ENCODE peak calls at places on chromosomes 11 and 22, in seven cellular contexts. A is HT1080, Q is amniotic epithelial cell, R is endothelial cell, M is HEK293T, S is right cardiac atrium, Y is skeletal muscle cell. E is an unnamed sample.

GRCh38 chr22:50608996-50609395 is 8.4 kb downstream of the MAPK8IP2 start:
- DNase-seq in A (no peak), Q (no peak), R (no peak), M (no peak), S (no peak), Y (no peak), E (no peak)

GRCh38 chr22:37855462-37855861 is 6.2 kb downstream of the EIF3L start:
- DNase-seq in A (no peak), Q (no peak), R (no peak), M (no peak), S (no peak), Y (no peak), E (no peak)

GRCh38 chr11:79400717-79401330 is 40.0 kb downstream of the TENM4 start:
- DNase-seq in A (peak), Q (peak), R (peak), M (peak), S (peak), Y (no peak), E (no peak)

GRCh38 chr11:77724639-77725038 is 87.0 kb upstream of the CLNS1A start:
- DNase-seq in A (no peak), Q (no peak), R (no peak), M (no peak), S (no peak), Y (no peak), E (no peak)

GRCh38 chr22:22836635-22837034 is 51.0 kb upstream of the IGLL5 start:
- DNase-seq in A (no peak), Q (peak), R (no peak), M (no peak), S (no peak), Y (no peak), E (no peak)

GRCh38 chr22:31585161-31585859 is 76.7 kb downstream of the PISD start:
- DNase-seq in A (no peak), Q (peak), R (no peak), M (no peak), S (no peak), Y (peak), E (no peak)

GRCh38 chr11:1153951-1154487 is 3.7 kb upstream of the MUC5AC start:
- DNase-seq in A (peak), Q (peak), R (peak), M (no peak), S (peak), Y (peak), E (no peak)

GRCh38 chr11:119509969-119510401 is 87.0 kb upstream of the THY1 start:
- DNase-seq in A (peak), Q (peak), R (no peak), M (no peak), S (no peak), Y (peak), E (no peak)

GRCh38 chr11:102005306-102005705 is 41.9 kb upstream of the CFAP300 start:
- DNase-seq in A (no peak), Q (no peak), R (no peak), M (no peak), S (no peak), Y (no peak), E (no peak)

GRCh38 chr11:78514922-78515502 is 59.7 kb downstream of the NARS2 start:
- DNase-seq in A (no peak), Q (peak), R (no peak), M (no peak), S (no peak), Y (no peak), E (no peak)

GRCh38 chr11:43577566-43578264 is 102.8 kb upstream of the HSD17B12 start:
- DNase-seq in A (no peak), Q (no peak), R (no peak), M (no peak), S (no peak), Y (no peak), E (no peak)

GRCh38 chr22:48796295-48797015 is 1031.2 kb downstream of the BRD1 start:
- DNase-seq in A (peak), Q (no peak), R (no peak), M (no peak), S (no peak), Y (no peak), E (no peak)

GRCh38 chr11:70595016-70595415 is 196.7 kb downstream of the CTTN start:
- DNase-seq in A (no peak), Q (no peak), R (no peak), M (no peak), S (no peak), Y (no peak), E (no peak)

GRCh38 chr11:34178422-34178821 is 73.0 kb downstream of the NAT10 start:
- DNase-seq in A (no peak), Q (no peak), R (no peak), M (no peak), S (no peak), Y (no peak), E (no peak)

GRCh38 chr11:12827929-12828812 is 153.9 kb downstream of the TEAD1 start:
- DNase-seq in A (peak), Q (peak), R (peak), M (peak), S (peak), Y (no peak), E (no peak)

GRCh38 chr22:42358643-42359558 is 73.3 kb downstream of the NFAM1 start:
- DNase-seq in A (no peak), Q (no peak), R (no peak), M (no peak), S (no peak), Y (no peak), E (no peak)

GRCh38 chr22:50470491-50470890 is 4.3 kb downstream of the SBF1 start:
- DNase-seq in A (no peak), Q (no peak), R (no peak), M (no peak), S (no peak), Y (no peak), E (no peak)

GRCh38 chr11:2926611-2927492 is 2.4 kb downstream of the PHLDA2 start:
- DNase-seq in A (no peak), Q (no peak), R (no peak), M (no peak), S (peak), Y (no peak), E (no peak)

GRCh38 chr11:128407962-128408361 is 179.4 kb downstream of the ETS1 start:
- DNase-seq in A (peak), Q (peak), R (no peak), M (no peak), S (no peak), Y (peak), E (no peak)

GRCh38 chr11:97140885-97141494 is 751.2 kb downstream of the JRKL start:
- DNase-seq in A (peak), Q (peak), R (peak), M (peak), S (no peak), Y (no peak), E (no peak)

GRCh38 chr11:123438191-123438627 is 8.1 kb downstream of the GRAMD1B start:
- DNase-seq in A (no peak), Q (peak), R (no peak), M (no peak), S (no peak), Y (no peak), E (no peak)

GRCh38 chr11:27116684-27117083 is 76.1 kb downstream of the BBOX1 start:
- DNase-seq in A (peak), Q (peak), R (no peak), M (peak), S (no peak), Y (peak), E (no peak)

GRCh38 chr11:56716379-56716854 is 17.5 kb downstream of the OR9G1 start:
- DNase-seq in A (peak), Q (no peak), R (no peak), M (no peak), S (no peak), Y (no peak), E (no peak)

GRCh38 chr11:285894-286220 is 3.1 kb upstream of the PGGHG start:
- DNase-seq in A (no peak), Q (no peak), R (no peak), M (no peak), S (peak), Y (no peak), E (no peak)

GRCh38 chr11:69157156-69157821 is 1.6 kb downstream of the SMIM38 start:
- DNase-seq in A (no peak), Q (no peak), R (no peak), M (no peak), S (peak), Y (no peak), E (no peak)

GRCh38 chr11:33542921-33543320 is 157.7 kb downstream of the C11orf91 start:
- DNase-seq in A (peak), Q (peak), R (peak), M (peak), S (peak), Y (no peak), E (peak)

GRCh38 chr11:25755918-25756584 is 575.9 kb upstream of the ANO3 start:
- DNase-seq in A (no peak), Q (no peak), R (no peak), M (no peak), S (peak), Y (no peak), E (no peak)

GRCh38 chr22:38455530-38456271 is 702 bp upstream of the KCNJ4 start:
- DNase-seq in A (no peak), Q (peak), R (peak), M (peak), S (peak), Y (no peak), E (no peak)

GRCh38 chr11:79720115-79720514 is 279.3 kb upstream of the TENM4 start:
- DNase-seq in A (no peak), Q (no peak), R (no peak), M (no peak), S (no peak), Y (no peak), E (no peak)

GRCh38 chr11:62542750-62543567 is 3.6 kb downstream of the AHNAK start:
- DNase-seq in A (peak), Q (peak), R (peak), M (peak), S (peak), Y (no peak), E (peak)

GRCh38 chr22:47053865-47054185 is 291.4 kb downstream of the TBC1D22A start:
- DNase-seq in A (peak), Q (no peak), R (no peak), M (no peak), S (peak), Y (peak), E (no peak)

GRCh38 chr11:3878036-3878584 is 22.6 kb downstream of the STIM1 start:
- DNase-seq in A (no peak), Q (no peak), R (no peak), M (no peak), S (no peak), Y (no peak), E (no peak)

GRCh38 chr11:111642521-111642920 is 40.3 kb downstream of the SIK2 start:
- DNase-seq in A (peak), Q (no peak), R (no peak), M (no peak), S (no peak), Y (no peak), E (no peak)